ENCODE peak calls at places on chromosomes 6 and 20, in eight cellular contexts. Q, W, T, B, X, L, A and E are unnamed samples.

GRCh38 chr6:154345811-154346210 is 10.8 kb downstream of the IPCEF1 start:
- DNase-seq in Q (no peak), W (no peak), T (no peak), B (no peak), X (no peak), L (no peak), A (no peak), E (no peak)

GRCh38 chr20:3973705-3974104 is 41.7 kb downstream of the RNF24 start:
- DNase-seq in Q (no peak), W (no peak), T (no peak), B (no peak), X (no peak), L (no peak), A (no peak), E (no peak)

GRCh38 chr20:47222728-47223127 is 133.8 kb downstream of the ZMYND8 start:
- DNase-seq in Q (no peak), W (no peak), T (no peak), B (no peak), X (no peak), L (no peak), A (no peak), E (no peak)

GRCh38 chr6:19638931-19639330 is 198.2 kb upstream of the ID4 start:
- DNase-seq in Q (no peak), W (no peak), T (no peak), B (no peak), X (no peak), L (no peak), A (no peak), E (no peak)

GRCh38 chr6:72624557-72625160 is 2.8 kb downstream of the KCNQ5 start:
- DNase-seq in Q (no peak), W (peak), T (no peak), B (no peak), X (no peak), L (no peak), A (no peak), E (peak)

GRCh38 chr6:146345582-146345981 is 198.1 kb upstream of the RAB32 start:
- DNase-seq in Q (no peak), W (no peak), T (no peak), B (no peak), X (no peak), L (no peak), A (no peak), E (no peak)

GRCh38 chr6:159815410-159815809 is 15.3 kb downstream of the PNLDC1 start:
- DNase-seq in Q (no peak), W (no peak), T (no peak), B (no peak), X (no peak), L (no peak), A (no peak), E (no peak)

GRCh38 chr20:5885866-5886265 is 64.5 kb downstream of the TRMT6 start:
- DNase-seq in Q (no peak), W (no peak), T (no peak), B (no peak), X (no peak), L (no peak), A (no peak), E (no peak)

GRCh38 chr6:47358440-47359225 is 48.9 kb upstream of the TNFRSF21 start:
- DNase-seq in Q (no peak), W (no peak), T (no peak), B (no peak), X (no peak), L (no peak), A (no peak), E (no peak)

GRCh38 chr6:13851803-13852202 is 37.4 kb upstream of the MCUR1 start:
- DNase-seq in Q (no peak), W (no peak), T (no peak), B (no peak), X (no peak), L (no peak), A (no peak), E (no peak)

GRCh38 chr6:156916108-156916801 is 139.1 kb downstream of the ARID1B start:
- DNase-seq in Q (no peak), W (no peak), T (no peak), B (no peak), X (no peak), L (no peak), A (no peak), E (no peak)

GRCh38 chr6:69732640-69733039 is 64.2 kb downstream of the LMBRD1 start:
- DNase-seq in Q (no peak), W (peak), T (peak), B (no peak), X (no peak), L (no peak), A (no peak), E (no peak)
- TF ChIP-seq CTCF in Q (no peak), W (peak), T (no peak), B (peak), X (no peak), L (no peak), A (peak), E (peak)

GRCh38 chr6:3850451-3851203 is 1.5 kb downstream of the FAM50B start:
- DNase-seq in Q (no peak), W (no peak), T (no peak), B (no peak), X (peak), L (no peak), A (no peak), E (no peak)

GRCh38 chr6:3847521-3847920 is 1.7 kb upstream of the FAM50B start:
- DNase-seq in Q (no peak), W (no peak), T (peak), B (no peak), X (no peak), L (no peak), A (no peak), E (no peak)

GRCh38 chr6:3848925-3849605 is at the start of gene FAM50B:
- DNase-seq in Q (peak), W (peak), T (peak), B (peak), X (peak), L (peak), A (peak), E (peak)

GRCh38 chr6:3849681-3850450 is 693 bp downstream of the FAM50B start:
- DNase-seq in Q (no peak), W (no peak), T (peak), B (no peak), X (no peak), L (peak), A (no peak), E (no peak)

DNA sequence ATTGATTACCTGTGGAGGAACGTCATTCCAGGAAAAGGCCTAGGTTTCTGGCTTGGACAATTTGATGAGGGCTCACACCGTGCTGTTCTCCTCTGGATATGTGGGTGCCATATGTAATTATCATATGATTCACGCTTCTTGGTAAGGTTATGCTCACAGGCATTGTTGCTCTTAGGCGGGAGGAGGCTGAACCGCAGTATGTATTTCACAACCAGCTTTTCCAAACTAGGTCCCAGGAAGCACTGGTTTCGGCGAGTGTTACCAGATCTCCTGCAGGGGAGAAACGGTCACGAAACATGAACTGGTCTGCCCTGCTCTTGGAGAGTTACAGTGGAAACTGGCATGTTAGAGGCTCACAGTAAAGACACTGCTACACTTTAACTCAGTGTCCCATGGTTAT is 793 bp upstream of the FAM50B start:
- DNase-seq in Q (no peak), W (no peak), T (peak), B (no peak), X (no peak), L (no peak), A (no peak), E (no peak)
- TF ChIP-seq CTCF in Q (no peak), W (no peak), T (no peak), B (no peak), X (no peak), L (no peak), A (no peak), E (no peak)

DNA sequence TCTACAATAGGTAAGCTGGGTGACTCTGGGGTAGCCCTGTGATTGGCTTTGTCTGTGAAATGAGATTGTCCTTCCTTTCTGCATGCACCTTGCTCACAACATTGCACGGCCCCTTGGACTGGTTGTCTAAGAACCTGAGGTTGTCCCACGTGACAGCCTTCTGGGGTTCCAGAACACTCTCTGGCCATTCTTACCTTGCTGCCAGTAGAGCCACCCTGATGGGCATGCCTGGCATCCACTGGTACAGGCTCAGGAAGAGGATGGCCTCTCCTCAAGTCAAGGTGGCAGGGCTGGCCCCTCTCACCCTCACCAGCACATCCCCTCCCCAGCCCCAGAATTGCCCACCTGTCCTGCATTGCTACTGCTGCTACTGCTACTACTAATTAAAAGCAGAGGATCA is 335.0 kb downstream of the PACRG start:
- DNase-seq in Q (no peak), W (no peak), T (no peak), B (no peak), X (no peak), L (no peak), A (no peak), E (no peak)
- TF ChIP-seq CTCF in Q (no peak), W (no peak), T (no peak), B (no peak), X (no peak), L (no peak), A (no peak), E (no peak)

DNA sequence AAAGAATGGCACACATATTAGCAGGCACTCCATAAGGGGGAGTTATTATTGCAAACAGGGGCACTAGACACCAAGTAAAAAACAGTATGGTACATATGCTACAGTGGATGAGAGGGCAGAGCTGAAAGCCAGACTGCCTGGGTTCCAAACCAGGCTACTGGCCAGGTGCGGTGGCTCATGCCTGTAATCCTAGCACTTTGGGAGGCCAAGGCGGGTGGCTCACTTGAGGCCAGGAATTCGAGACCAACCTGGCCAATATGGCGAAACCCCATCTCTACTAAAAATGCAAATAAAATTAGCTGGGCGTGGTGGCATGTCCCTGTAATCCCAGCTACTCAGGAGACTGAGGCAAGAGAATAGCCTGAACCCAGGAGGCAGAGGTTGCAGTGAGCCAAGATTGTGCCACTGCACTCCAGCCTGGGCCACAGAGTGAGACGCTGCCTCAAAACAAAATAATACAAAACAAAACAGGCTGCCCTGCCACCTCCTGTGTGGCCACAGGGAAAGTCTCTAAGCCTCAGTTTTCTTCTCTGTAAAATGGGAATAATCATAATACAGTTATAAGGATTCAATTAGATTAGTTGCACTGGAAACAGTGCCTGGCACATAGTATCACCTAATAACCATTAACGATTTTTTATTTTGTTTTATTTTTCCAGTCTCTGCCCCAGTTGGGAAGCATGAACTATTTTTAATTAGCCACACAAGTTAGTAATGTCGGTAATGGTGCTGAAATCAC is 7.5 kb upstream of the TTPAL start:
- DNase-seq in Q (no peak), W (no peak), T (no peak), B (no peak), X (no peak), L (no peak), A (no peak), E (no peak)
- TF ChIP-seq CTCF in Q (no peak), W (no peak), T (no peak), B (no peak), X (no peak), L (no peak), A (no peak), E (no peak)

GRCh38 chr6:26032387-26033131 is 54.7 kb upstream of the HFE start:
- DNase-seq in Q (no peak), W (peak), T (peak), B (no peak), X (peak), L (peak), A (no peak), E (peak)

GRCh38 chr6:26033942-26034354 is 53.3 kb upstream of the HFE start:
- DNase-seq in Q (peak), W (no peak), T (no peak), B (no peak), X (peak), L (no peak), A (no peak), E (peak)

GRCh38 chr6:26031595-26032386 is 55.4 kb upstream of the HFE start:
- DNase-seq in Q (peak), W (peak), T (peak), B (peak), X (peak), L (peak), A (peak), E (peak)

GRCh38 chr6:26033132-26033941 is 53.9 kb upstream of the HFE start:
- DNase-seq in Q (no peak), W (peak), T (peak), B (peak), X (peak), L (peak), A (peak), E (peak)

DNA sequence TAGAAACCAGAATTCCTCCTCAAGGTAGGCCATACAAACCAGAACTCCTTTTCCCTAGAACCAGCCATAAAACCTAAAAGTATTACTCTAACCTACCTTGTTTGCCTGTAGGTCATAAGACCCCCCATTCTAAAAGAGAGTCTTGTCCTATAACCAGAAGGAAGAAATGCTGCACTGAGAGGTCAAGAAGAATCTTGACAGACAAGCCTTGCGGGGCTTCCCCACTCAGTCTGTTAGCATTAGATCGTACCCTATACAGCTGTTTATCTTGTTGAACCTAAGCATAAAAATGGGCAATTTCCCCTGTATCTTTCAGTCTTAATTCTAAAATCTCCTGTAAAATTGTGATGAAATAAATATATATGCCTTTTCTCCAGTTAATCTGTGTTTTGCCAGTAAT is 52.3 kb upstream of the HFE start:
- DNase-seq in Q (no peak), W (no peak), T (no peak), B (no peak), X (no peak), L (no peak), A (no peak), E (no peak)
- TF ChIP-seq CTCF in Q (no peak), W (no peak), T (no peak), B (no peak), X (no peak), L (no peak), A (no peak), E (no peak)

GRCh38 chr6:41191569-41191968 is 9.4 kb downstream of the TREML2 start:
- DNase-seq in Q (no peak), W (peak), T (no peak), B (no peak), X (peak), L (no peak), A (peak), E (peak)
- TF ChIP-seq CTCF in Q (peak), W (peak), T (peak), B (peak), X (peak), L (no peak), A (peak), E (peak)

DNA sequence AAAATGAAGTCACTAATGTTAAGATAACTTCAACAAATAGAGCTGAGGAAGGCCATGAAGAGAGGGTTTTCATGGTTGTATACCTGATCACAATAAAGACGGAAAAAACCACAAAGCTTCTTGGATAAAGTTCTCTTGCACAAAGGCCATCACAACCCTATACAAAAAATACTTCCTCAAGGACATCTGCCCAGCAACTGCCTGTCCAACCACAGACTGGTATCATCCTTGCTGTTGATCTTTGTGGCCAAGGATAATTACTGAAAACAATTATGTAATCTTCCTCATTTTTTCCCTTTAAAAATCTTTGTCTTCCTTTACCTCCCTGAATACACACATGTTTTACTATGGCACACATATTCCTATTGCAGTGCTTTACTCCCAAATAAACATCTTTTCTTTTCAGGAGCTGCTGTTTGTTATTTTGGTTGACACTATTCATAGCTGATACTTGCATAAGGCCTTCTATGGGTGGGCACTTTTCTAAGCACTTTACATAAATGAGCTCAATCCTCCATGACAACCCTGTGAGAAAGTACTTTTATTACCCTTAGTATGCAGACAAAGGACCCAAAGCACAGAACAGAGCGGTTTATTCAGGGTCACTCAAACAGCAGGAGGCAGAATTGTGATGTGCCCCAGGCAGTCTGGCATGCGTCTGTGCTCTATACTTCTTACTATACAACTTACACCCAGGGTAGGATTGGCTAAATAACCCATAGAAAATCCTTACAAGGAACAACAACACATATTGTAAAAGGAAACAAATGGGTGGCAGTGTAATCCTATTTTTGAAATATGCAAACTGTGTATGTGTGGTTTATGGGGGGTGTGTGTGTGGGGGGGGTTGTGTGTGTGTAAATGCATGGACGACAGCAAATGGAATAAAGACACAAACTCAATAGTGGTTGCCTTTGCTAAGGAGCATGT is 35.0 kb downstream of the SNRNP48 start:
- DNase-seq in Q (no peak), W (peak), T (no peak), B (no peak), X (no peak), L (no peak), A (no peak), E (peak)
- TF ChIP-seq CTCF in Q (no peak), W (peak), T (no peak), B (no peak), X (no peak), L (no peak), A (no peak), E (no peak)

GRCh38 chr6:169654590-169655391 is 47.0 kb downstream of the WDR27 start:
- DNase-seq in Q (no peak), W (peak), T (peak), B (peak), X (peak), L (peak), A (peak), E (no peak)
- TF ChIP-seq CTCF in Q (peak), W (peak), T (peak), B (no peak), X (no peak), L (peak), A (no peak), E (no peak)

DNA sequence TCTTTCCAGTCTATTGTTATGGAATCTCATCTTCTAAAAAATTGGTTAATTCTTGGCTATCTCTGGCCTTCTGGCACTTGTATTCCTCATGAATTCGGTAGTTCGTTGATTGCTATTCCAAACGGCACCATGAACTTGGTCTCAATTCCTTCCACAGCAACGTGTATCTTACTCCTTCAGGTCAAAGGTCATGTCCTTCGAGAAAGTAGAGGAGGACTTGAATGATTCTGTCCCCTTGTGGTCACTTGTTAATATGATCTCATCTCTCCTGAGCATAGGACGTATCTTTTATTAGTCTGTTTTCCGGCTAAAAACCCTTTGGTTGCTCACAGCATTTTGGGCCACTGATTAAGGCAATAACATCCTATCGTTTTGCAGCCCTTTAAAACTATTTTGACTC is 9.4 kb downstream of the TLDC2 start:
- DNase-seq in Q (no peak), W (peak), T (peak), B (no peak), X (no peak), L (no peak), A (no peak), E (peak)
- TF ChIP-seq CTCF in Q (no peak), W (peak), T (no peak), B (peak), X (no peak), L (no peak), A (peak), E (peak)

GRCh38 chr20:44600758-44601562 is 18.6 kb downstream of the PKIG start:
- DNase-seq in Q (no peak), W (no peak), T (no peak), B (no peak), X (no peak), L (peak), A (no peak), E (no peak)

GRCh38 chr20:44600301-44600700 is 17.9 kb downstream of the PKIG start:
- DNase-seq in Q (no peak), W (no peak), T (no peak), B (no peak), X (no peak), L (no peak), A (no peak), E (no peak)

GRCh38 chr20:44601801-44602204 is 19.4 kb downstream of the PKIG start:
- DNase-seq in Q (no peak), W (no peak), T (peak), B (no peak), X (no peak), L (peak), A (no peak), E (no peak)

GRCh38 chr20:44606725-44607441 is 24.5 kb downstream of the PKIG start:
- DNase-seq in Q (no peak), W (no peak), T (no peak), B (no peak), X (no peak), L (no peak), A (no peak), E (no peak)

GRCh38 chr20:44603327-44603726 is 20.9 kb downstream of the PKIG start:
- DNase-seq in Q (no peak), W (no peak), T (no peak), B (no peak), X (no peak), L (no peak), A (no peak), E (peak)
- TF ChIP-seq CTCF in Q (no peak), W (peak), T (no peak), B (no peak), X (no peak), L (no peak), A (no peak), E (peak)